ENCODE peak calls at places on chromosome 17, in ten cellular contexts. F is sigmoid colon, K is mucosa of descending colon, S is IMR-90, Z is WERI-Rb-1, H is SK-N-SH, L is heart left ventricle, E is H9, Y is stomach, W is psoas muscle. X is an unnamed sample.
A peak's percentile ranks its signal among the peaks of the same experiment; 100 is the strongest.

GRCh38 chr17:43416998-43417891 is 18.5 kb downstream of the ARL4D start:
- DNase-seq in F (peak; percentile 94), K (peak; percentile 71), S (peak; percentile 37), Z (no peak), H (no peak), L (peak; percentile 61), E (no peak), Y (peak; percentile 40), W (peak; percentile 82), X (no peak)

GRCh38 chr17:2289878-2290478 is 13.6 kb downstream of the SMG6 start:
- DNase-seq in F (no peak), K (no peak), S (peak; percentile 40), Z (no peak), H (no peak), L (no peak), E (no peak), Y (no peak), W (no peak), X (no peak)

GRCh38 chr17:19727466-19728113 is 11.2 kb upstream of the SLC47A2 start:
- DNase-seq in F (peak; percentile 90), K (peak; percentile 58), S (peak; percentile 68), Z (no peak), H (no peak), L (peak; percentile 66), E (no peak), Y (no peak), W (peak; percentile 79), X (no peak)

GRCh38 chr17:41428591-41429326 is 4.4 kb upstream of the KRT37 start:
- DNase-seq in F (no peak), K (no peak), S (no peak), Z (no peak), H (no peak), L (no peak), E (no peak), Y (no peak), W (no peak), X (no peak)

GRCh38 chr17:62064029-62064790 is 868 bp downstream of the MED13 start:
- DNase-seq in F (no peak), K (peak; percentile 29), S (peak; percentile 18), Z (no peak), H (no peak), L (no peak), E (no peak), Y (no peak), W (no peak), X (no peak)

GRCh38 chr17:15966879-15967248 is 21.9 kb downstream of the ADORA2B start:
- DNase-seq in F (peak; percentile 34), K (peak; percentile 79), S (no peak), Z (no peak), H (no peak), L (no peak), E (peak; percentile 91), Y (no peak), W (no peak), X (no peak)

GRCh38 chr17:46003907-46004748 is 5.1 kb downstream of the STH start:
- DNase-seq in F (peak; percentile 76), K (peak; percentile 69), S (peak; percentile 5), Z (no peak), H (peak; percentile 83), L (peak; percentile 56), E (no peak), Y (peak; percentile 84), W (peak; percentile 67), X (no peak)

GRCh38 chr17:45745843-45746494 is 38.2 kb upstream of the CRHR1 start:
- DNase-seq in F (peak; percentile 58), K (no peak), S (no peak), Z (no peak), H (no peak), L (no peak), E (peak; percentile 64), Y (no peak), W (no peak), X (no peak)

GRCh38 chr17:58323420-58324408 is 4.9 kb downstream of the TSPOAP1 start:
- DNase-seq in F (no peak), K (no peak), S (no peak), Z (no peak), H (no peak), L (no peak), E (no peak), Y (no peak), W (no peak), X (peak; percentile 16)

GRCh38 chr17:83186226-83186625 is 106.8 kb downstream of the METRNL start:
- DNase-seq in F (peak; percentile 52), K (no peak), S (no peak), Z (peak; percentile 23), H (no peak), L (peak; percentile 13), E (peak; percentile 51), Y (no peak), W (peak; percentile 24), X (no peak)

GRCh38 chr17:14688134-14688533 is 387.3 kb downstream of the HS3ST3B1 start:
- DNase-seq in F (no peak), K (no peak), S (no peak), Z (no peak), H (no peak), L (no peak), E (no peak), Y (no peak), W (no peak), X (no peak)
- TF ChIP-seq CTCF in F (no peak), K (no peak), S (no peak), Z (peak; percentile 22), H (peak; percentile 12), L (no peak), E (peak; percentile 59), Y (no peak), W (no peak), X (no peak)

GRCh38 chr17:75516619-75517276 is 420 bp downstream of the TSEN54 start:
- DNase-seq in F (no peak), K (peak; percentile 59), S (no peak), Z (peak; percentile 50), H (no peak), L (peak; percentile 38), E (no peak), Y (no peak), W (no peak), X (peak; percentile 59)

GRCh38 chr17:75516255-75516618 is at the start of gene TSEN54:
- DNase-seq in F (peak; percentile 96), K (peak; percentile 97), S (peak; percentile 79), Z (peak; percentile 99), H (peak; percentile 100), L (peak; percentile 96), E (peak; percentile 95), Y (peak; percentile 96), W (peak; percentile 98), X (peak; percentile 99)

GRCh38 chr17:75515523-75516254 is at the start of gene CASKIN2:
- DNase-seq in F (peak; percentile 98), K (peak; percentile 97), S (peak; percentile 86), Z (peak; percentile 99), H (peak; percentile 100), L (peak; percentile 98), E (peak; percentile 98), Y (peak; percentile 97), W (peak; percentile 98), X (peak; percentile 97)

GRCh38 chr17:75518201-75518600 is 1.9 kb downstream of the TSEN54 start:
- DNase-seq in F (no peak), K (no peak), S (no peak), Z (no peak), H (no peak), L (no peak), E (no peak), Y (no peak), W (no peak), X (no peak)

DNA sequence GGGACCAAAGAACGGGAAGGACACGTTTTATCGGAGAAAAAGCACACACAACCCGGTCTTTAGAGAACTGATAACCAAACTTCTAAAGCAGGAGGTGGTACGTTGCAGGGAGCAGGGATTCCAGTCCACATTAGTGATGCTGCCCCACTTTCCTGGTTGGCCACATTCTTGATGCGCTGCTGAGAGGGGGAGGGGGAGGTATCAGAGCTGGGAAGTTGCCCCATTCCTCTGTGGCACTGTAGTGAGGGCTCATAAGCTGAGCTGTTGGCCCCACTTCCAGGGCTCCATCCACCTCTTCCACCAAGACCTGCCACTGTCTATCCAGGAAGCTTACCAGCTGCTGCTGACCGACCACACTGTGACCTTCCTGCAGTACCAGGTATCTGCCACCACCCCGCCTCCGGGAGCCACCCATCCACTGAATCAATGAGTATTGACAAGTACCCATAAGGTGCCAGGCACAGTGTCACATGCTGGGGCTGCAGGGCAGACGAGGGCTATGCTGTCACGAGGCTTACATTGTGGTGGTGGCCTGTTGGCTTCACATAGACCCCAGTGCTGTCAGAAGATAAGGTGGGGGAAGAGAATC is 1.0 kb downstream of the TSEN54 start:
- DNase-seq in F (no peak), K (peak; percentile 71), S (no peak), Z (peak; percentile 53), H (peak; percentile 66), L (peak; percentile 19), E (peak; percentile 71), Y (peak; percentile 42), W (no peak), X (no peak)
- TF ChIP-seq CTCF in F (no peak), K (no peak), S (no peak), Z (peak; percentile 20), H (no peak), L (no peak), E (peak; percentile 23), Y (no peak), W (no peak), X (no peak)

GRCh38 chr17:47373002-47373401 is 49.2 kb downstream of the EFCAB13 start:
- DNase-seq in F (no peak), K (no peak), S (no peak), Z (no peak), H (no peak), L (no peak), E (no peak), Y (no peak), W (no peak), X (no peak)

GRCh38 chr17:47376247-47376646 is 52.5 kb downstream of the EFCAB13 start:
- DNase-seq in F (no peak), K (no peak), S (no peak), Z (no peak), H (no peak), L (no peak), E (no peak), Y (no peak), W (no peak), X (no peak)
- TF ChIP-seq CTCF in F (no peak), K (no peak), S (no peak), Z (no peak), H (no peak), L (no peak), E (no peak), Y (no peak), W (no peak), X (no peak)

DNA sequence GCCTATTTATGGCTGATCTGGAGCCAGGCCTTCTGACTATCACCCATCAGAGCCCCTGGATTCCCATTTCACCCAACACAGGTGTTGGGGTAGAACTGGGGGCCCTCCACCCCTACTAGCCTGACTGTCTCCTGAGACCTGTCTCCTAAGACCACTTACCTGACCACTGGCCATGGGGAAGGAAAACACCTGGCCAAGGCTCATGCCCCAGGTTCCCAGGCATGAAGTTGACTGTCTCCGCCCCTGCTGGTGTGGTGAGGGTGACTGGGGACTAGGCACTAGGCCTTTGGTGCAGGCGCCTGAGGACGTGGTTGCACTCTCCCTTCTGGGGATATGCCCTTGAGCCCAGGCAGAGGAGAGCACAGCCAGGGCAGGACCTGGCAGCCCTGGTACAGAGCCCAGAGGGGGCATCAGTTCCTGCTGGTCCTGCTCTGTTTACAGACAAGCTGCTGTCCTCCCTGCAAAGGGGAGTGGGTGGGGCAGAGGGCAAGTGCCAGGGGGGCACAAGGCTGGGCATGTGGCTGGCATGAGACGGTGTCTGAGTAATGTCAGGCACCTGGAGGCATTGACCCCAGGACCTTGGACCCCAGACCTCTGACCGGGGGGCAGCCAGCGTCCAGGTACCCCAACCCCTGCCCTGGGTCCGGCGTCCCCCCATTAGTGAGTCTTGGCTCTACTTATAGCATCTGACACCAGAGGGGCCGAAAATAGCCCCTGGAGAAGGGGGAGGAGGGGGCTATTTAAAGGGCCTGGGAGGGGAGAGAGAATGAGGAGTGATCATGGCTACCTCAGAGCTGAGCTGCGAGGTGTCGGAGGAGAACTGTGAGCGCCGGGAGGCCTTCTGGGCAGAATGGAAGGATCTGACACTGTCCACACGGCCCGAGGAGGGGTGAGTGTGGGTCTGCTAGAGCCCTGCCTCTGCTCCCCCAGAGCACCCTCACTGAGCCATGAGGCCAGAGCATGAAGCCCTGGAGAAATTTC is at the start of gene TCAP:
- DNase-seq in F (no peak), K (peak; percentile 17), S (no peak), Z (no peak), H (no peak), L (peak; percentile 76), E (no peak), Y (no peak), W (peak; percentile 86), X (no peak)
- TF ChIP-seq CTCF in F (no peak), K (no peak), S (no peak), Z (no peak), H (no peak), L (no peak), E (no peak), Y (no peak), W (no peak), X (no peak)